ENCODE peak calls at places on chromosomes 12 and 14, in seven cellular contexts. One of them, this sample, is unnamed.

GRCh38 chr14:104924421-104925213 is at the start of gene PLD4:
- DNase-seq in CD4-positive, alpha-beta T cell: no peak
- DNase-seq in bronchial epithelial cell: no peak
- DNase-seq in WTC11: no peak
- DNase-seq in A549: no peak
- DNase-seq in GM20000: peak
- DNase-seq in sigmoid colon: peak
- DNase-seq in this sample: no peak

GRCh38 chr12:8036366-8036765 is 3.9 kb downstream of the FOXJ2 start:
- DNase-seq in CD4-positive, alpha-beta T cell: no peak
- DNase-seq in bronchial epithelial cell: no peak
- DNase-seq in WTC11: no peak
- DNase-seq in A549: no peak
- DNase-seq in GM20000: no peak
- DNase-seq in sigmoid colon: no peak
- DNase-seq in this sample: no peak

GRCh38 chr14:56138987-56139386 is 20.8 kb downstream of the PELI2 start:
- DNase-seq in CD4-positive, alpha-beta T cell: no peak
- DNase-seq in bronchial epithelial cell: no peak
- DNase-seq in WTC11: no peak
- DNase-seq in A549: no peak
- DNase-seq in GM20000: no peak
- DNase-seq in sigmoid colon: no peak
- DNase-seq in this sample: no peak

GRCh38 chr14:59013672-59014298 is 174.7 kb upstream of the DAAM1 start:
- DNase-seq in CD4-positive, alpha-beta T cell: no peak
- DNase-seq in bronchial epithelial cell: peak
- DNase-seq in WTC11: no peak
- DNase-seq in A549: no peak
- DNase-seq in GM20000: no peak
- DNase-seq in sigmoid colon: no peak
- DNase-seq in this sample: no peak

GRCh38 chr12:48027183-48028002 is 23.1 kb upstream of the COL2A1 start:
- DNase-seq in CD4-positive, alpha-beta T cell: no peak
- DNase-seq in bronchial epithelial cell: no peak
- DNase-seq in WTC11: no peak
- DNase-seq in A549: no peak
- DNase-seq in GM20000: no peak
- DNase-seq in sigmoid colon: no peak
- DNase-seq in this sample: no peak

GRCh38 chr12:122395319-122395718 is 27.1 kb downstream of the CLIP1 start:
- DNase-seq in CD4-positive, alpha-beta T cell: no peak
- DNase-seq in bronchial epithelial cell: peak
- DNase-seq in WTC11: no peak
- DNase-seq in A549: peak
- DNase-seq in GM20000: no peak
- DNase-seq in sigmoid colon: no peak
- DNase-seq in this sample: no peak

GRCh38 chr14:22403286-22403685 is 185.7 kb downstream of the DAD1 start:
- DNase-seq in CD4-positive, alpha-beta T cell: no peak
- DNase-seq in bronchial epithelial cell: no peak
- DNase-seq in WTC11: no peak
- DNase-seq in A549: no peak
- DNase-seq in GM20000: no peak
- DNase-seq in sigmoid colon: no peak
- DNase-seq in this sample: no peak

GRCh38 chr12:53047221-53048032 is 2.4 kb upstream of the TNS2 start:
- DNase-seq in CD4-positive, alpha-beta T cell: peak
- DNase-seq in bronchial epithelial cell: no peak
- DNase-seq in WTC11: peak
- DNase-seq in A549: peak
- DNase-seq in GM20000: peak
- DNase-seq in sigmoid colon: peak
- DNase-seq in this sample: peak

GRCh38 chr14:52913271-52913670 is 37.6 kb downstream of the FERMT2 start:
- DNase-seq in CD4-positive, alpha-beta T cell: no peak
- DNase-seq in bronchial epithelial cell: no peak
- DNase-seq in WTC11: no peak
- DNase-seq in A549: no peak
- DNase-seq in GM20000: no peak
- DNase-seq in sigmoid colon: no peak
- DNase-seq in this sample: no peak

GRCh38 chr12:64749466-64750202 is 9.6 kb downstream of the GNS start:
- DNase-seq in CD4-positive, alpha-beta T cell: no peak
- DNase-seq in bronchial epithelial cell: no peak
- DNase-seq in WTC11: no peak
- DNase-seq in A549: no peak
- DNase-seq in GM20000: no peak
- DNase-seq in sigmoid colon: no peak
- DNase-seq in this sample: no peak

GRCh38 chr12:31118831-31119530 is 45.3 kb downstream of the DDX11 start:
- DNase-seq in CD4-positive, alpha-beta T cell: no peak
- DNase-seq in bronchial epithelial cell: no peak
- DNase-seq in WTC11: peak
- DNase-seq in A549: peak
- DNase-seq in GM20000: peak
- DNase-seq in sigmoid colon: no peak
- DNase-seq in this sample: no peak

GRCh38 chr12:4567073-4567881 is 5.3 kb downstream of the DYRK4 start:
- DNase-seq in CD4-positive, alpha-beta T cell: no peak
- DNase-seq in bronchial epithelial cell: no peak
- DNase-seq in WTC11: no peak
- DNase-seq in A549: no peak
- DNase-seq in GM20000: peak
- DNase-seq in sigmoid colon: no peak
- DNase-seq in this sample: no peak

GRCh38 chr12:4563336-4563735 is 1.3 kb downstream of the DYRK4 start:
- DNase-seq in CD4-positive, alpha-beta T cell: no peak
- DNase-seq in bronchial epithelial cell: no peak
- DNase-seq in WTC11: no peak
- DNase-seq in A549: no peak
- DNase-seq in GM20000: no peak
- DNase-seq in sigmoid colon: no peak
- DNase-seq in this sample: no peak

GRCh38 chr12:4564819-4565218 is 2.8 kb downstream of the DYRK4 start:
- DNase-seq in CD4-positive, alpha-beta T cell: no peak
- DNase-seq in bronchial epithelial cell: no peak
- DNase-seq in WTC11: no peak
- DNase-seq in A549: no peak
- DNase-seq in GM20000: peak
- DNase-seq in sigmoid colon: no peak
- DNase-seq in this sample: no peak

GRCh38 chr12:4566474-4566873 is 4.5 kb downstream of the DYRK4 start:
- DNase-seq in CD4-positive, alpha-beta T cell: no peak
- DNase-seq in bronchial epithelial cell: no peak
- DNase-seq in WTC11: no peak
- DNase-seq in A549: no peak
- DNase-seq in GM20000: no peak
- DNase-seq in sigmoid colon: no peak
- DNase-seq in this sample: no peak

DNA sequence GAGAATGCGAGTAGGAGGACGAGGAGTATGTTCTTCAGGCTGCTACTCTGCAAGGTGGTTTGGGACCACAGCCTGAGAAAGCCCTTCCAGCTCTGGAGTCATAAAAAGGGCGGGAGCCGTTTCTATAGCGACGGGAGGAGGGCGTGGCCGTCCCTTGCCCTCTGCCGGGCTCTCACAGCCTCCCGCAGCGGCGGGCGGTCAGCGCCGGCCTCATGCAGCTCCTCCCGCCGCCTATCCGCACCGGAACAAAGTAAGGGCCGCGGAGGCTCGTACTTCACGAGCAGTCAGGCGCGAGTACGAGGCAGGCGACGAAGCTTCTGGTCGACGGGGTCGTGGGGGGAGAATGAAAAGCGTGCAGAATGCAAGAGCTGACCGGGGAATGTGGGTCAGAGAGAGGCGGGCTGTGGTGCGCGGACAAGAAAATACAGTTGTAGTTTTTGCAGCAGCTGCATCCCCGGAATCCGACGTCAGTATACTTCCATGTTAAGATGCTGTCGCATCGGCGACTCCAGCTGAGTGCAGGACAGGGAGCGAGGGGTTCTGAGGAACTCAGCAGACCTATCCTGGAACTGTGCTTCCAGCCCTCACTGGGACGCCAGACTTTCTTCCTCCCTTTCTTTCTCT is at the start of gene DYRK4:
- DNase-seq in CD4-positive, alpha-beta T cell: no peak
- DNase-seq in bronchial epithelial cell: peak
- DNase-seq in WTC11: peak
- DNase-seq in A549: no peak
- DNase-seq in GM20000: peak
- DNase-seq in sigmoid colon: peak
- DNase-seq in this sample: no peak
- TF ChIP-seq CTCF in CD4-positive, alpha-beta T cell: no peak
- TF ChIP-seq CTCF in bronchial epithelial cell: no peak
- TF ChIP-seq CTCF in WTC11: no peak
- TF ChIP-seq CTCF in A549: no peak
- TF ChIP-seq CTCF in GM20000: no peak
- TF ChIP-seq CTCF in sigmoid colon: no peak
- TF ChIP-seq CTCF in this sample: no peak

GRCh38 chr14:32662234-32662633 is 276.4 kb upstream of the NPAS3 start:
- DNase-seq in CD4-positive, alpha-beta T cell: no peak
- DNase-seq in bronchial epithelial cell: peak
- DNase-seq in WTC11: no peak
- DNase-seq in A549: no peak
- DNase-seq in GM20000: no peak
- DNase-seq in sigmoid colon: no peak
- DNase-seq in this sample: no peak
- TF ChIP-seq CTCF in CD4-positive, alpha-beta T cell: no peak
- TF ChIP-seq CTCF in bronchial epithelial cell: no peak
- TF ChIP-seq CTCF in WTC11: no peak
- TF ChIP-seq CTCF in A549: no peak
- TF ChIP-seq CTCF in GM20000: no peak
- TF ChIP-seq CTCF in sigmoid colon: no peak
- TF ChIP-seq CTCF in this sample: no peak

DNA sequence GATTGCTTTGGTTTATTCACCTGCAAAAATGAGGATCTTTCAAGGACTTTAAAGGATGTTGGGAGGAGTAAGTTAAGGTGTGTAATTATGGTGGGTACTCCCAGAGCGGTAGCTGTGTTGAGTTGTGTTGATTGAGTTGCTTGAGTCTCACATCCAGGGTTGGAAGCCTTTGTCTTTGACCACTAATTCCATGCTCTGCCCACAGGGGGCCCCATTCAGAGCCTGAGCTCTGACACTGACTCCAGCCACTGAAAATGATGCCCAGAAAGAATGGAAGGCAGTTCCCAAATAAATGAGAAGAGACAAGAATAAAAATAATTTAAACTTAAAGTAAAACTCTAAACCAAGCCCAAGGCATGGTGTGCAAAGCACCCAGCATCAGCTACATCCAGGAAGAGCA is 237.4 kb upstream of the PWP1 start:
- DNase-seq in CD4-positive, alpha-beta T cell: no peak
- DNase-seq in bronchial epithelial cell: no peak
- DNase-seq in WTC11: peak
- DNase-seq in A549: no peak
- DNase-seq in GM20000: no peak
- DNase-seq in sigmoid colon: no peak
- DNase-seq in this sample: no peak
- TF ChIP-seq CTCF in CD4-positive, alpha-beta T cell: no peak
- TF ChIP-seq CTCF in bronchial epithelial cell: peak
- TF ChIP-seq CTCF in WTC11: no peak
- TF ChIP-seq CTCF in A549: peak
- TF ChIP-seq CTCF in GM20000: peak
- TF ChIP-seq CTCF in sigmoid colon: no peak
- TF ChIP-seq CTCF in this sample: peak

GRCh38 chr12:110858848-110859247 is 12.1 kb downstream of the CCDC63 start:
- DNase-seq in CD4-positive, alpha-beta T cell: no peak
- DNase-seq in bronchial epithelial cell: no peak
- DNase-seq in WTC11: peak
- DNase-seq in A549: no peak
- DNase-seq in GM20000: peak
- DNase-seq in sigmoid colon: no peak
- DNase-seq in this sample: no peak

GRCh38 chr12:110862331-110862730 is 15.5 kb downstream of the CCDC63 start:
- DNase-seq in CD4-positive, alpha-beta T cell: no peak
- DNase-seq in bronchial epithelial cell: no peak
- DNase-seq in WTC11: no peak
- DNase-seq in A549: no peak
- DNase-seq in GM20000: no peak
- DNase-seq in sigmoid colon: no peak
- DNase-seq in this sample: no peak

GRCh38 chr12:110860833-110861291 is 14.1 kb downstream of the CCDC63 start:
- DNase-seq in CD4-positive, alpha-beta T cell: no peak
- DNase-seq in bronchial epithelial cell: no peak
- DNase-seq in WTC11: no peak
- DNase-seq in A549: no peak
- DNase-seq in GM20000: no peak
- DNase-seq in sigmoid colon: no peak
- DNase-seq in this sample: no peak

GRCh38 chr12:110863161-110863560 is 16.4 kb downstream of the CCDC63 start:
- DNase-seq in CD4-positive, alpha-beta T cell: no peak
- DNase-seq in bronchial epithelial cell: no peak
- DNase-seq in WTC11: no peak
- DNase-seq in A549: no peak
- DNase-seq in GM20000: no peak
- DNase-seq in sigmoid colon: no peak
- DNase-seq in this sample: no peak

GRCh38 chr12:110861729-110862128 is 14.9 kb downstream of the CCDC63 start:
- DNase-seq in CD4-positive, alpha-beta T cell: no peak
- DNase-seq in bronchial epithelial cell: no peak
- DNase-seq in WTC11: peak
- DNase-seq in A549: no peak
- DNase-seq in GM20000: no peak
- DNase-seq in sigmoid colon: no peak
- DNase-seq in this sample: no peak
- TF ChIP-seq CTCF in CD4-positive, alpha-beta T cell: no peak
- TF ChIP-seq CTCF in bronchial epithelial cell: peak
- TF ChIP-seq CTCF in WTC11: no peak
- TF ChIP-seq CTCF in A549: peak
- TF ChIP-seq CTCF in GM20000: no peak
- TF ChIP-seq CTCF in sigmoid colon: no peak
- TF ChIP-seq CTCF in this sample: no peak